ENCODE peak calls at places on chromosomes 1 and 21, in four cellular contexts. One of them, this sample, is unnamed.

GRCh38 chr1:42325014-42325402 is 10.0 kb downstream of the FOXJ3 start:
- DNase-seq in right lobe of liver: no peak
- DNase-seq in thyroid gland: no peak
- DNase-seq in heart left ventricle: no peak
- DNase-seq in this sample: no peak

GRCh38 chr21:30714946-30715345 is 3.6 kb downstream of the KRTAP21-3 start:
- DNase-seq in thyroid gland: no peak
- DNase-seq in right lobe of liver: no peak
- DNase-seq in heart left ventricle: no peak
- DNase-seq in this sample: no peak

GRCh38 chr1:222898191-222898527 is 83.3 kb downstream of the DISP1 start:
- DNase-seq in right lobe of liver: no peak
- DNase-seq in heart left ventricle: no peak
- DNase-seq in thyroid gland: no peak
- DNase-seq in this sample: no peak

GRCh38 chr1:217140041-217140901 is 417.0 kb upstream of the ESRRG start:
- DNase-seq in right lobe of liver: no peak
- DNase-seq in thyroid gland: no peak
- DNase-seq in heart left ventricle: no peak
- DNase-seq in this sample: no peak

GRCh38 chr1:184568148-184568547 is 181.3 kb downstream of the C1orf21 start:
- DNase-seq in heart left ventricle: no peak
- DNase-seq in thyroid gland: no peak
- DNase-seq in right lobe of liver: no peak
- DNase-seq in this sample: no peak

GRCh38 chr21:14382486-14382834 is 486 bp downstream of the HSPA13 start:
- DNase-seq in right lobe of liver: no peak
- DNase-seq in heart left ventricle: no peak
- DNase-seq in thyroid gland: peak; percentile 29
- DNase-seq in this sample: peak; percentile 32

GRCh38 chr21:44523567-44524181 is 16.3 kb downstream of the KRTAP10-1 start:
- DNase-seq in thyroid gland: no peak
- DNase-seq in heart left ventricle: no peak
- DNase-seq in right lobe of liver: no peak
- DNase-seq in this sample: no peak

GRCh38 chr1:58901008-58901407 is 117.2 kb upstream of the JUN start:
- DNase-seq in thyroid gland: no peak
- DNase-seq in heart left ventricle: no peak
- DNase-seq in right lobe of liver: no peak
- DNase-seq in this sample: no peak

GRCh38 chr1:192099328-192099727 is 58.9 kb upstream of the RGS18 start:
- DNase-seq in thyroid gland: no peak
- DNase-seq in heart left ventricle: no peak
- DNase-seq in right lobe of liver: no peak
- DNase-seq in this sample: no peak

GRCh38 chr1:91498035-91498434 is 2.6 kb upstream of the CDC7 start:
- DNase-seq in right lobe of liver: no peak
- DNase-seq in thyroid gland: no peak
- DNase-seq in heart left ventricle: no peak
- DNase-seq in this sample: no peak

GRCh38 chr1:161305872-161306519 is 3.8 kb downstream of the MPZ start:
- DNase-seq in thyroid gland: peak; percentile 85
- DNase-seq in heart left ventricle: peak; percentile 90
- DNase-seq in right lobe of liver: peak; percentile 90
- DNase-seq in this sample: peak; percentile 96

GRCh38 chr1:209249785-209250441 is 333.6 kb upstream of the CAMK1G start:
- DNase-seq in right lobe of liver: no peak
- DNase-seq in thyroid gland: no peak
- DNase-seq in heart left ventricle: no peak
- DNase-seq in this sample: no peak

GRCh38 chr1:230215049-230215448 is 148.0 kb downstream of the GALNT2 start:
- DNase-seq in heart left ventricle: no peak
- DNase-seq in right lobe of liver: no peak
- DNase-seq in thyroid gland: peak; percentile 38
- DNase-seq in this sample: peak; percentile 67

GRCh38 chr1:214739621-214740238 is 136.7 kb downstream of the CENPF start:
- DNase-seq in thyroid gland: no peak
- DNase-seq in right lobe of liver: no peak
- DNase-seq in heart left ventricle: no peak
- DNase-seq in this sample: no peak

GRCh38 chr1:18734001-18734400 is 103.4 kb downstream of the PAX7 start:
- DNase-seq in heart left ventricle: no peak
- DNase-seq in thyroid gland: no peak
- DNase-seq in right lobe of liver: no peak
- DNase-seq in this sample: no peak

GRCh38 chr1:95117207-95118018 is at the start of gene TLCD4:
- DNase-seq in heart left ventricle: peak; percentile 79
- DNase-seq in thyroid gland: peak; percentile 68
- DNase-seq in right lobe of liver: peak; percentile 84
- DNase-seq in this sample: peak; percentile 71

GRCh38 chr1:7535016-7535415 is 236.1 kb upstream of the VAMP3 start:
- DNase-seq in heart left ventricle: no peak
- DNase-seq in thyroid gland: no peak
- DNase-seq in right lobe of liver: no peak
- DNase-seq in this sample: peak; percentile 42

GRCh38 chr1:94438692-94439276 is 20.6 kb downstream of the ABCD3 start:
- DNase-seq in right lobe of liver: no peak
- DNase-seq in thyroid gland: no peak
- DNase-seq in heart left ventricle: no peak
- DNase-seq in this sample: no peak

GRCh38 chr1:158002630-158003408 is 9.4 kb downstream of the KIRREL1 start:
- DNase-seq in thyroid gland: peak; percentile 40
- DNase-seq in heart left ventricle: no peak
- DNase-seq in right lobe of liver: no peak
- DNase-seq in this sample: no peak
- H3K4me3 ChIP-seq in thyroid gland: no peak overlapping the region
- H3K4me3 ChIP-seq in heart left ventricle: no peak overlapping the region
- H3K4me3 ChIP-seq in right lobe of liver: no peak overlapping the region
- H3K4me3 ChIP-seq in this sample: no peak overlapping the region

DNA sequence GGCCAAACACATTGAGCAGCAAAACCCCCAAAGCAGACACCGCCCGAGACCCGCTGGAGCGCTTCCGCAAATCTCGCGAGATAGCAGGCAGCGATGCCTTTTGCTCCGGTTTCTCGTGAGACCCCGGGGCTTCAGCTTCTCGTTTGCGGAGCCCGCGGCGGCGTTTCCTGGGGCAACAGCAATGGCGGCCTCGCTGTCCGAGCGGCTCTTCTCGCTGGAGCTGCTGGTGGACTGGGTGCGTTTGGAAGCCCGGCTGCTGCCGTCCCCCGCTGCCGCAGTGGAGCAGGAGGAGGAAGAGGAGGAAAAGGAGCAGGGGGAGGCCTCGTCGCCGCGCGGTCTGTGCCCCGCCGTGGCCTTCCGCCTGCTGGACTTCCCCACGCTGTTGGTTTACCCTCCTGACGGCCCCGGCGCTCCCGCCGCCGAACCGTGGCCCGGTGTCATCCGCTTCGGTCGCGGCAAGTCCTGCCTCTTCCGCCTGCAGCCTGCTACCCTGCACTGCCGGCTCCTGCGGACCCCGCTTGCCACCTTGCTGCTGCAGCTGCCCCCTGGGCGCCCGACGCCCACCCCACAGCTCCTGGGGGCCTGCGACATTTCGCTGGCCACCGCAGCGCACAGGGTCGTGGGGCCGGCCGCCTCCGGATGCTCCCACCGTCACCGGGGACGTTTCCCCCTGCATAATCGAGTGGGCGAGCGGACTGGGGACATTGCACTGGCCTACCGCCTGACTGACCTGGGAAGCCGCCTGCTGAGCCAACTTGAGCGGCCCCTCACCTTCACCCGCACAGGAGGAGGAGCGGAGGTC is at the start of gene MAP10:
- DNase-seq in thyroid gland: peak; percentile 63
- DNase-seq in heart left ventricle: peak; percentile 90
- DNase-seq in right lobe of liver: peak; percentile 74
- DNase-seq in this sample: peak; percentile 84
- TF ChIP-seq POLR2A in thyroid gland: no peak
- TF ChIP-seq POLR2A in heart left ventricle: peak; percentile 44
- TF ChIP-seq POLR2A in right lobe of liver: peak; percentile 64
- TF ChIP-seq POLR2A in this sample: peak; percentile 40

DNA sequence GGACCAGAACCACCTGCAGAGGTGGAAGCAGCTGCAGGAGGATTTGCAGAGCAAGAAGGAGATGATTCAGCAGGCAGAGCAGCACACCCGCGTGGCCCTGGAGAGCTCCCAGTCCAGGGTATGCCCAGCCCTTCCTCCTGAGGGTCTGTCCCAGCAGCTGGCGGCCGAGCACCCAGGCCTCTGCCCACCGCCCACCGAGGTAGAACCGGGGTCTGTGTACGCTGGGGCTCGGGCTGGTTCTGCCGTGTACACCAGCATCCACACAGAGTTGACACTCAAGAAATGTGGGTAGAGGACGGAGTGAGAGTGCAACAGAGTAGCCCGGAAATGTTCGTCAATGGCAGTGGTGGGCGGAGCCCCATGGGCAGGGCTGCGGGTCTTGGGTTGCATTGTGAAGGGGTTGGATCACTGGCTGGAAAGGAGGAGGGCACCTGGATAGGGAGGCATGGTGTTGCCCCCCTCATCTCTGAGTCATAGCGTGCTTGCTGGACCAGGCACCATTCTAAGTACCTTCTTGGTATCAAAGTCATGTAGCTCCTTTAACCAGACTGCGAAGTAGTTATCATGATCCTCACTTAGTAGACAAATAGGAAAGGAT is 5.1 kb upstream of the SMIM1 start:
- DNase-seq in thyroid gland: no peak
- DNase-seq in heart left ventricle: peak; percentile 39
- DNase-seq in right lobe of liver: no peak
- DNase-seq in this sample: no peak
- H3K4me3 ChIP-seq in thyroid gland: no peak overlapping the region
- H3K4me3 ChIP-seq in heart left ventricle: no peak overlapping the region
- H3K4me3 ChIP-seq in right lobe of liver: no peak overlapping the region
- H3K4me3 ChIP-seq in this sample: no peak overlapping the region

GRCh38 chr1:150696995-150697927 is at the start of gene GOLPH3L:
- DNase-seq in right lobe of liver: peak; percentile 97
- DNase-seq in heart left ventricle: peak; percentile 85
- DNase-seq in thyroid gland: peak; percentile 97
- DNase-seq in this sample: peak; percentile 90
- TF ChIP-seq POLR2A in right lobe of liver: no peak
- TF ChIP-seq POLR2A in heart left ventricle: peak; percentile 54
- TF ChIP-seq POLR2A in thyroid gland: no peak
- TF ChIP-seq POLR2A in this sample: peak; percentile 82

GRCh38 chr1:212915245-212916091 is 34.9 kb upstream of the VASH2 start:
- DNase-seq in heart left ventricle: no peak
- DNase-seq in right lobe of liver: no peak
- DNase-seq in thyroid gland: peak; percentile 67
- DNase-seq in this sample: no peak
- H3K4me3 ChIP-seq in heart left ventricle: no peak overlapping the region
- H3K4me3 ChIP-seq in right lobe of liver: no peak overlapping the region
- H3K4me3 ChIP-seq in thyroid gland: no peak overlapping the region
- H3K4me3 ChIP-seq in this sample: no peak overlapping the region

GRCh38 chr1:151472852-151473731 is 13.8 kb upstream of the POGZ start:
- DNase-seq in right lobe of liver: peak; percentile 59
- DNase-seq in thyroid gland: peak; percentile 52
- DNase-seq in heart left ventricle: peak; percentile 71
- DNase-seq in this sample: peak; percentile 52
- TF ChIP-seq POLR2A in right lobe of liver: no peak
- TF ChIP-seq POLR2A in thyroid gland: no peak
- TF ChIP-seq POLR2A in heart left ventricle: no peak
- TF ChIP-seq POLR2A in this sample: no peak

GRCh38 chr1:180845352-180845751 is 67.3 kb upstream of the KIAA1614 start:
- DNase-seq in thyroid gland: no peak
- DNase-seq in right lobe of liver: no peak
- DNase-seq in heart left ventricle: no peak
- DNase-seq in this sample: no peak
- H3K4me3 ChIP-seq in thyroid gland: no peak overlapping the region
- H3K4me3 ChIP-seq in right lobe of liver: no peak overlapping the region
- H3K4me3 ChIP-seq in heart left ventricle: no peak overlapping the region
- H3K4me3 ChIP-seq in this sample: no peak overlapping the region

This sample was measured in Peyer's patch.